ENCODE peak calls at places on chromosomes 5 and 9, in seven cellular contexts. M is CD4-positive, alpha-beta memory T cell; A is K562; L is upper lobe of left lung; R is mesenchymal stem cell; Q is CD8-positive, alpha-beta memory T cell; Y is fibroblast of lung. K is an unnamed sample. For H3K9me3, the result is how much of the 10 kb centered on the place peaks cover.

GRCh38 chr9:129560849-129561248 is 60.1 kb downstream of the C9orf50 start:
- DNase-seq in Y (no peak), M (no peak), Q (no peak), R (no peak), L (no peak), A (no peak), K (no peak)

GRCh38 chr5:38660194-38660668 is 103.8 kb upstream of the LIFR start:
- DNase-seq in Y (no peak), A (peak), L (no peak), Q (no peak), R (no peak), M (no peak), K (no peak)

GRCh38 chr9:135252980-135253304 is 165.5 kb downstream of the OLFM1 start:
- DNase-seq in A (no peak), Q (no peak), Y (no peak), L (no peak), R (no peak), M (no peak), K (no peak)

GRCh38 chr5:32147236-32147635 is 26.9 kb downstream of the GOLPH3 start:
- DNase-seq in Y (no peak), M (no peak), R (no peak), L (peak), A (no peak), Q (no peak), K (no peak)

GRCh38 chr5:171874210-171874609 is 88.6 kb downstream of the SMIM23 start:
- DNase-seq in Y (peak), M (no peak), L (no peak), Q (no peak), A (no peak), R (peak), K (no peak)

GRCh38 chr5:38060354-38060753 is 198.0 kb upstream of the EGFLAM start:
- DNase-seq in R (peak), L (no peak), M (no peak), Q (no peak), Y (peak), A (no peak), K (no peak)

GRCh38 chr9:134690301-134690751 is 48.7 kb downstream of the COL5A1 start:
- DNase-seq in R (no peak), M (no peak), A (no peak), L (no peak), Y (no peak), Q (no peak), K (no peak)

GRCh38 chr5:150853560-150853959 is 7.2 kb downstream of the IRGM start:
- DNase-seq in A (no peak), Q (no peak), L (no peak), Y (no peak), M (peak), R (no peak), K (no peak)

GRCh38 chr9:8570776-8571175 is 771.2 kb upstream of the DMAC1 start:
- DNase-seq in M (no peak), R (no peak), A (no peak), Y (no peak), L (no peak), Q (no peak), K (no peak)

GRCh38 chr9:84694248-84694647 is 24.7 kb downstream of the NTRK2 start:
- DNase-seq in M (no peak), L (no peak), A (no peak), R (no peak), Y (no peak), Q (no peak), K (no peak)

GRCh38 chr5:134538296-134538695 is 12.8 kb downstream of the JADE2 start:
- DNase-seq in A (no peak), R (no peak), Y (no peak), Q (no peak), M (no peak), L (no peak), K (no peak)

GRCh38 chr5:36373527-36374086 is 71.9 kb upstream of the RANBP3L start:
- DNase-seq in L (peak), R (peak), A (no peak), M (no peak), Y (peak), Q (no peak), K (no peak)

GRCh38 chr9:89177021-89177400 is 1.6 kb downstream of the SHC3 start:
- DNase-seq in L (no peak), Q (no peak), A (no peak), Y (peak), R (peak), M (no peak), K (peak)

GRCh38 chr5:64165500-64166200 is at the start of gene RNF180:
- DNase-seq in M (no peak), A (no peak), L (peak), Q (no peak), R (peak), Y (peak), K (peak)

GRCh38 chr5:174751154-174751990 is 27.0 kb downstream of the MSX2 start:
- DNase-seq in R (peak), A (no peak), Y (peak), M (no peak), L (no peak), Q (no peak), K (peak)

GRCh38 chr9:110016340-110016739 is 191.6 kb downstream of the C9orf152 start:
- DNase-seq in R (peak), Y (peak), Q (no peak), M (no peak), A (no peak), L (no peak), K (peak)

GRCh38 chr5:16965581-16965980 is 29.5 kb upstream of the MYO10 start:
- DNase-seq in M (no peak), A (no peak), Y (peak), R (no peak), Q (no peak), L (no peak), K (no peak)

GRCh38 chr5:42235241-42235640 is 188.0 kb upstream of the GHR start:
- DNase-seq in L (no peak), Y (no peak), A (no peak), M (no peak), R (no peak), Q (no peak), K (no peak)

GRCh38 chr9:78210841-78211301 is 25.0 kb upstream of the CEP78 start:
- DNase-seq in R (no peak), M (peak), A (no peak), L (no peak), Q (no peak), Y (no peak), K (no peak)

GRCh38 chr5:132221781-132222648 is 5.6 kb downstream of the P4HA2 start:
- DNase-seq in L (no peak), Q (no peak), A (no peak), M (no peak), R (no peak), Y (peak), K (no peak)

GRCh38 chr5:35478856-35479682 is 138.6 kb upstream of the SPEF2 start:
- DNase-seq in Y (peak), Q (no peak), R (peak), M (peak), A (no peak), L (no peak), K (no peak)

GRCh38 chr5:158644301-158644700 is 455.4 kb downstream of the EBF1 start:
- DNase-seq in M (no peak), Q (no peak), Y (peak), A (no peak), L (no peak), R (no peak), K (no peak)

GRCh38 chr9:70561805-70562395 is 147.4 kb upstream of the KLF9 start:
- DNase-seq in L (no peak), Y (no peak), A (no peak), M (no peak), R (peak), Q (no peak), K (no peak)

GRCh38 chr5:107570805-107571531 is 99.8 kb downstream of the EFNA5 start:
- DNase-seq in Q (peak), R (peak), A (no peak), Y (no peak), L (peak), M (peak), K (no peak)

GRCh38 chr9:115098226-115098965 is 19.6 kb downstream of the TNC start:
- DNase-seq in L (no peak), R (no peak), Y (peak), A (no peak), Q (no peak), M (no peak), K (no peak)

GRCh38 chr5:14208071-14209021 is 65.2 kb downstream of the TRIO start:
- DNase-seq in Q (no peak), L (no peak), A (no peak), R (peak), M (no peak), Y (peak), K (no peak)

GRCh38 chr9:101028346-101029299 is at the start of gene PLPPR1:
- DNase-seq in Y (peak), A (no peak), M (no peak), L (peak), Q (no peak), R (peak), K (peak)

GRCh38 chr5:145360936-145361335 is 474.2 kb downstream of the PRELID2 start:
- DNase-seq in R (no peak), M (no peak), Y (peak), Q (no peak), A (no peak), L (no peak), K (no peak)

GRCh38 chr5:96714450-96714849 is 52.3 kb downstream of the CAST start:
- DNase-seq in Y (peak), Q (no peak), L (no peak), M (no peak), R (no peak), A (no peak), K (no peak)

GRCh38 chr9:29830815-29831214 is 2257.5 kb upstream of the C9orf72 start:
- DNase-seq in Q (no peak), M (no peak), R (peak), L (no peak), A (no peak), Y (peak), K (peak)

GRCh38 chr9:123453904-123454321 is 97.9 kb downstream of the CRB2 start:
- DNase-seq in A (no peak), Y (peak), R (no peak), L (no peak), M (no peak), Q (no peak), K (no peak)

GRCh38 chr9:3824062-3824461 is 298.3 kb upstream of the RFX3 start:
- DNase-seq in Y (no peak), L (no peak), Q (no peak), R (no peak), A (no peak), M (no peak), K (peak)

GRCh38 chr9:107051392-107051791 is 188.4 kb downstream of the ZNF462 start:
- DNase-seq in Y (peak), A (no peak), L (no peak), Q (no peak), R (no peak), M (no peak), K (no peak)

GRCh38 chr9:129330711-129331279 is 152.7 kb upstream of the IER5L start:
- DNase-seq in A (no peak), Y (peak), M (no peak), R (no peak), L (no peak), Q (no peak), K (no peak)

GRCh38 chr9:98551511-98552286 is 157.0 kb downstream of the GABBR2 start:
- DNase-seq in A (no peak), L (no peak), Q (no peak), M (no peak), R (peak), Y (peak), K (no peak)

GRCh38 chr5:44388504-44389409 is 463 bp downstream of the FGF10 start:
- DNase-seq in A (no peak), Y (no peak), R (peak), Q (no peak), L (no peak), M (no peak), K (no peak)

DNA sequence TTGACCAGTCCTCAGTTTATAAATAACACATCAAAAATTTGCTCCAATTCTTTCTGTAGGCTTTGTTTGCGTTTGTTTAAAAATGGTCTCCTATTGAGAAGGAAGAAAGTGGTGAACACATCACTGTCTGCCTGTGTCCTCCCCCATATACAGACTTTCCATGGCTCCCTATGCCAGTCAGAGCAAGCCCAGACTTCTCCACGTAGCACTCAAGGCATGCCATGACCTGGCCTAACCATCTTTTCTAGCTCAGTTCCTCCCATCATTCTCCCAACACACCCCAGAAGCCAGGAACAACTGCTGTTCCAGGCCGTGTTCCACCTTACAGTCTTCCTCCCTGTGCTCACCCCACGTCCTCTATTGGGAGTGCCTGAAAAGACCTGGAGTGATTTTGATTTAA is 129.6 kb upstream of the ZNF618 start:
- DNase-seq in Q (no peak), Y (no peak), A (no peak), R (no peak), M (no peak), L (no peak), K (no peak)
- H3K9me3 ChIP-seq in Q (under half), Y (under half), A (under half), R (half or more), M (under half), L (under half), K (under half)

GRCh38 chr5:75484605-75485004 is 26.8 kb downstream of the CERT1 start:
- DNase-seq in Q (no peak), R (no peak), M (no peak), L (no peak), A (no peak), Y (no peak), K (no peak)
- H3K9me3 ChIP-seq in Q (under half), R (under half), M (under half), L (under half), A (under half), Y (under half), K (under half)

GRCh38 chr5:167228134-167228533 is 1063.3 kb upstream of the WWC1 start:
- DNase-seq in M (no peak), L (no peak), A (no peak), Q (no peak), Y (no peak), R (no peak), K (no peak)

GRCh38 chr5:167229751-167230150 is 1061.7 kb upstream of the WWC1 start:
- DNase-seq in Q (no peak), M (no peak), A (no peak), L (no peak), Y (no peak), R (no peak), K (no peak)

GRCh38 chr5:167232675-167233074 is 1058.8 kb upstream of the WWC1 start:
- DNase-seq in R (no peak), Q (no peak), Y (no peak), M (no peak), L (no peak), A (no peak), K (no peak)

GRCh38 chr5:167233507-167233906 is 1057.9 kb upstream of the WWC1 start:
- DNase-seq in L (no peak), Q (no peak), M (no peak), R (no peak), A (no peak), Y (peak), K (no peak)

GRCh38 chr5:167230414-167230813 is 1061.0 kb upstream of the WWC1 start:
- DNase-seq in Q (no peak), Y (no peak), R (no peak), M (no peak), L (no peak), A (no peak), K (no peak)
- H3K9me3 ChIP-seq in Q (under half), Y (under half), R (under half), M (under half), L (under half), A (under half), K (under half)

GRCh38 chr5:89712135-89712700 is 697.3 kb downstream of the CETN3 start:
- DNase-seq in R (peak), A (no peak), L (no peak), Y (no peak), Q (no peak), M (no peak), K (peak)
- H3K9me3 ChIP-seq in R (under half), A (under half), L (under half), Y (under half), Q (under half), M (under half), K (under half)

DNA sequence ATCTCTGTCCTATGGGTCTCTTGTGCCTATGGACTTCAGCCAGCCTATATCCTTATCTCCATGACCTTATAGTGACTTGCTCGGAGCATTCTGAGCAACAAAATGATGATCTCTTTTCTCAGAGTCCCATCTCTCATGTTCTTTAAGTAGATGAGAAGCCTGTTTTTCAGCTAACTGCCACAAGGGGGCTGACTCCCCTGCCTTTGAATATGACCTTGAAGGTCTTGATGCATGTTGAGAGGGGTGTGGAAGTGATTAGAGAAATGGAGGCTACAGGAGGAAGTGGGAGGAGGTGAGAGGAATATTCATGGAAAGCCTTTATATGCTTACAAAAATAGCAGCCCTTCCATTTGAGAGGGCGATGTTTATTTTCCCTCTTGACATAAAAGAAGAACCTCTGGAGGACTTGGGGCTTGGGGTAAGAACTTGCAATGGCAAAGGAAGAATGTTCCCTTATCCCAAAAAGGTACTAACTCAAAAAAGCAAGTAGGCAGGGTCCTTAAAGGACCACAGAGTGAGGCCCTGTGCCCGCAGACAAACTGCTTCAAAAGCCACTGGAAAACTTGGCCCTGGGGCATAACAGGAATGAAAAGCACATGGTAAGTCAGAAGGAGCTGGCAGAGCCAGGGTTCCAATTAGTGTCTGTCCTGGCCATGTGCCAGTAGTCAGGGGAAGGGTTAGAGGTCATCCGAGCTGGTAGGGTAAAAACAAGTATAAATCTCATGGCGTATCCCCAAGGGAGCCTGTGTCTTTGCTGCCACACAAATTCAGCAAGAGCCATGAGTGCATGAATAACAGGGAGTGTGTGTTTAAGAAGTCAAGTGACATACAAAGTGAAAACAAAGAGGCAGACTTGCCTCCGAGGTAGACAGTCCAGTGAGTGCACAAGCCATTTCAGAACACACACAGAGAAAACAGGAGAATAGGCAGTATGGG is 39.1 kb downstream of the FGD3 start:
- DNase-seq in M (peak), L (no peak), R (peak), Q (no peak), Y (no peak), A (peak), K (no peak)
- H3K9me3 ChIP-seq in M (under half), L (under half), R (under half), Q (under half), Y (under half), A (under half), K (under half)

GRCh38 chr5:180271205-180271604 is 20.7 kb downstream of the MAPK9 start:
- DNase-seq in Q (no peak), M (no peak), R (no peak), Y (no peak), L (no peak), A (no peak), K (no peak)
- H3K9me3 ChIP-seq in Q (under half), M (under half), R (half or more), Y (under half), L (half or more), A (under half), K (under half)

DNA sequence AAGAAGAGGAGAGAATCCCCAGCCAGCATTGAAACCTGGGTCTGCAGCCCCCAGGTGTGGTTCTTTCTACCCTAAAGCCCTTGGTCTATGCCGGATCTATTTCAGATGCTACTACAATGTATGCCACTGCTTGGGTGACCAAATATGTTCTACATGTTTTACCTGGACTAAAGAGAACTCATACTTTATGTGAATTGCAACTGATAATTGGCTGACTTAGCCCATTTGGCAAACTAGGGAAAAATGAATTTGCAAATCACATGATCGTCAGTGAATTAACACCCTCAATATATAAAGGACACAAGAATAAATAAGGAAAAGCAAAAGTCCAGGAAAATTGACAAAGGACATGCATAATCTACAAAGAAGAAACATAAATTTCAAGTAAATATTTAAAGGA is 308.8 kb upstream of the IRX2 start:
- DNase-seq in R (no peak), L (no peak), M (no peak), Y (no peak), A (no peak), Q (no peak), K (no peak)
- H3K9me3 ChIP-seq in R (half or more), L (under half), M (under half), Y (under half), A (under half), Q (under half), K (under half)

GRCh38 chr5:15513379-15513778 is 13.4 kb downstream of the FBXL7 start:
- DNase-seq in M (no peak), Q (no peak), R (no peak), A (no peak), L (no peak), Y (no peak), K (peak)
- H3K9me3 ChIP-seq in M (under half), Q (under half), R (under half), A (under half), L (under half), Y (under half), K (under half)